ENCODE peak calls at places on chromosomes 4 and X, in eight cellular contexts. One of them, this sample, is unnamed.

GRCh38 chr4:62881901-62882300 is 1527.3 kb downstream of the TECRL start:
- DNase-seq in CD8-positive, alpha-beta T cell: no peak
- DNase-seq in endothelial cell: no peak
- DNase-seq in right atrium auricular region: no peak
- DNase-seq in GM10248: no peak
- DNase-seq in esophagus squamous epithelium: no peak
- DNase-seq in activated B cell treated with CpG ODN at 0.5 μM for 24 hours: no peak
- DNase-seq in stomach: no peak
- DNase-seq in this sample: no peak

GRCh38 chrX:3216581-3216980 is 129.9 kb downstream of the MXRA5 start:
- DNase-seq in CD8-positive, alpha-beta T cell: no peak
- DNase-seq in endothelial cell: no peak
- DNase-seq in right atrium auricular region: no peak
- DNase-seq in GM10248: no peak
- DNase-seq in esophagus squamous epithelium: no peak
- DNase-seq in activated B cell treated with CpG ODN at 0.5 μM for 24 hours: no peak
- DNase-seq in stomach: no peak
- DNase-seq in this sample: no peak

GRCh38 chrX:79444694-79445093 is 77.6 kb upstream of the ITM2A start:
- DNase-seq in CD8-positive, alpha-beta T cell: no peak
- DNase-seq in endothelial cell: no peak
- DNase-seq in right atrium auricular region: no peak
- DNase-seq in GM10248: no peak
- DNase-seq in esophagus squamous epithelium: no peak
- DNase-seq in activated B cell treated with CpG ODN at 0.5 μM for 24 hours: no peak
- DNase-seq in stomach: no peak
- DNase-seq in this sample: no peak

GRCh38 chr4:110344165-110344564 is 131.8 kb upstream of the ENPEP start:
- DNase-seq in CD8-positive, alpha-beta T cell: no peak
- DNase-seq in endothelial cell: peak
- DNase-seq in right atrium auricular region: no peak
- DNase-seq in GM10248: no peak
- DNase-seq in esophagus squamous epithelium: no peak
- DNase-seq in activated B cell treated with CpG ODN at 0.5 μM for 24 hours: no peak
- DNase-seq in stomach: no peak
- DNase-seq in this sample: no peak

GRCh38 chr4:4386736-4387392 is at the start of gene NSG1:
- DNase-seq in CD8-positive, alpha-beta T cell: peak
- DNase-seq in endothelial cell: peak
- DNase-seq in right atrium auricular region: no peak
- DNase-seq in GM10248: no peak
- DNase-seq in esophagus squamous epithelium: no peak
- DNase-seq in activated B cell treated with CpG ODN at 0.5 μM for 24 hours: no peak
- DNase-seq in stomach: no peak
- DNase-seq in this sample: peak

GRCh38 chr4:14265651-14266050 is 638.1 kb upstream of the BOD1L1 start:
- DNase-seq in CD8-positive, alpha-beta T cell: no peak
- DNase-seq in endothelial cell: no peak
- DNase-seq in right atrium auricular region: no peak
- DNase-seq in GM10248: no peak
- DNase-seq in esophagus squamous epithelium: no peak
- DNase-seq in activated B cell treated with CpG ODN at 0.5 μM for 24 hours: no peak
- DNase-seq in stomach: no peak
- DNase-seq in this sample: no peak

GRCh38 chrX:107687445-107687844 is 59.1 kb downstream of the PRPS1 start:
- DNase-seq in CD8-positive, alpha-beta T cell: no peak
- DNase-seq in endothelial cell: no peak
- DNase-seq in right atrium auricular region: no peak
- DNase-seq in GM10248: no peak
- DNase-seq in esophagus squamous epithelium: no peak
- DNase-seq in activated B cell treated with CpG ODN at 0.5 μM for 24 hours: no peak
- DNase-seq in stomach: no peak
- DNase-seq in this sample: no peak

GRCh38 chr4:23368081-23368697 is 521.7 kb downstream of the PPARGC1A start:
- DNase-seq in CD8-positive, alpha-beta T cell: no peak
- DNase-seq in endothelial cell: peak
- DNase-seq in right atrium auricular region: no peak
- DNase-seq in GM10248: no peak
- DNase-seq in esophagus squamous epithelium: no peak
- DNase-seq in activated B cell treated with CpG ODN at 0.5 μM for 24 hours: no peak
- DNase-seq in stomach: peak
- DNase-seq in this sample: no peak

GRCh38 chr4:123593655-123594054 is 197.1 kb downstream of the SPRY1 start:
- DNase-seq in CD8-positive, alpha-beta T cell: no peak
- DNase-seq in endothelial cell: no peak
- DNase-seq in right atrium auricular region: no peak
- DNase-seq in GM10248: no peak
- DNase-seq in esophagus squamous epithelium: no peak
- DNase-seq in activated B cell treated with CpG ODN at 0.5 μM for 24 hours: no peak
- DNase-seq in stomach: no peak
- DNase-seq in this sample: no peak

GRCh38 chr4:3822230-3822947 is 56.2 kb downstream of the ADRA2C start:
- DNase-seq in CD8-positive, alpha-beta T cell: no peak
- DNase-seq in endothelial cell: no peak
- DNase-seq in right atrium auricular region: no peak
- DNase-seq in GM10248: no peak
- DNase-seq in esophagus squamous epithelium: no peak
- DNase-seq in activated B cell treated with CpG ODN at 0.5 μM for 24 hours: no peak
- DNase-seq in stomach: no peak
- DNase-seq in this sample: no peak

GRCh38 chrX:51852096-51852495 is 41.3 kb upstream of the MAGED1 start:
- DNase-seq in CD8-positive, alpha-beta T cell: no peak
- DNase-seq in endothelial cell: no peak
- DNase-seq in right atrium auricular region: no peak
- DNase-seq in GM10248: no peak
- DNase-seq in esophagus squamous epithelium: no peak
- DNase-seq in activated B cell treated with CpG ODN at 0.5 μM for 24 hours: no peak
- DNase-seq in stomach: no peak
- DNase-seq in this sample: no peak

GRCh38 chrX:9947395-9947794 is 19.8 kb upstream of the CLDN34 start:
- DNase-seq in CD8-positive, alpha-beta T cell: no peak
- DNase-seq in endothelial cell: no peak
- DNase-seq in right atrium auricular region: no peak
- DNase-seq in GM10248: no peak
- DNase-seq in esophagus squamous epithelium: no peak
- DNase-seq in activated B cell treated with CpG ODN at 0.5 μM for 24 hours: no peak
- DNase-seq in stomach: no peak
- DNase-seq in this sample: no peak

GRCh38 chrX:3815896-3816664 is 102.6 kb upstream of the PRKX start:
- DNase-seq in CD8-positive, alpha-beta T cell: peak
- DNase-seq in endothelial cell: peak
- DNase-seq in right atrium auricular region: peak
- DNase-seq in GM10248: peak
- DNase-seq in esophagus squamous epithelium: peak
- DNase-seq in activated B cell treated with CpG ODN at 0.5 μM for 24 hours: peak
- DNase-seq in stomach: peak
- DNase-seq in this sample: peak

GRCh38 chr4:147479376-147479775 is 1.5 kb upstream of the EDNRA start:
- DNase-seq in CD8-positive, alpha-beta T cell: no peak
- DNase-seq in endothelial cell: no peak
- DNase-seq in right atrium auricular region: no peak
- DNase-seq in GM10248: no peak
- DNase-seq in esophagus squamous epithelium: no peak
- DNase-seq in activated B cell treated with CpG ODN at 0.5 μM for 24 hours: no peak
- DNase-seq in stomach: no peak
- DNase-seq in this sample: no peak

GRCh38 chr4:40916218-40916555 is 166.4 kb downstream of the NSUN7 start:
- DNase-seq in CD8-positive, alpha-beta T cell: no peak
- DNase-seq in endothelial cell: no peak
- DNase-seq in right atrium auricular region: no peak
- DNase-seq in GM10248: no peak
- DNase-seq in esophagus squamous epithelium: no peak
- DNase-seq in activated B cell treated with CpG ODN at 0.5 μM for 24 hours: no peak
- DNase-seq in stomach: no peak
- DNase-seq in this sample: no peak

GRCh38 chrX:123993326-123993725 is 31.8 kb downstream of the STAG2 start:
- DNase-seq in CD8-positive, alpha-beta T cell: no peak
- DNase-seq in endothelial cell: no peak
- DNase-seq in right atrium auricular region: no peak
- DNase-seq in GM10248: no peak
- DNase-seq in esophagus squamous epithelium: no peak
- DNase-seq in activated B cell treated with CpG ODN at 0.5 μM for 24 hours: no peak
- DNase-seq in stomach: no peak
- DNase-seq in this sample: no peak

GRCh38 chr4:11002961-11003360 is 318.4 kb upstream of the CLNK start:
- DNase-seq in CD8-positive, alpha-beta T cell: no peak
- DNase-seq in endothelial cell: no peak
- DNase-seq in right atrium auricular region: no peak
- DNase-seq in GM10248: no peak
- DNase-seq in esophagus squamous epithelium: no peak
- DNase-seq in activated B cell treated with CpG ODN at 0.5 μM for 24 hours: no peak
- DNase-seq in stomach: no peak
- DNase-seq in this sample: no peak

GRCh38 chrX:131634900-131635299 is 91.0 kb downstream of the OR13H1 start:
- DNase-seq in CD8-positive, alpha-beta T cell: no peak
- DNase-seq in endothelial cell: no peak
- DNase-seq in right atrium auricular region: no peak
- DNase-seq in GM10248: no peak
- DNase-seq in esophagus squamous epithelium: no peak
- DNase-seq in activated B cell treated with CpG ODN at 0.5 μM for 24 hours: no peak
- DNase-seq in stomach: no peak
- DNase-seq in this sample: no peak

DNA sequence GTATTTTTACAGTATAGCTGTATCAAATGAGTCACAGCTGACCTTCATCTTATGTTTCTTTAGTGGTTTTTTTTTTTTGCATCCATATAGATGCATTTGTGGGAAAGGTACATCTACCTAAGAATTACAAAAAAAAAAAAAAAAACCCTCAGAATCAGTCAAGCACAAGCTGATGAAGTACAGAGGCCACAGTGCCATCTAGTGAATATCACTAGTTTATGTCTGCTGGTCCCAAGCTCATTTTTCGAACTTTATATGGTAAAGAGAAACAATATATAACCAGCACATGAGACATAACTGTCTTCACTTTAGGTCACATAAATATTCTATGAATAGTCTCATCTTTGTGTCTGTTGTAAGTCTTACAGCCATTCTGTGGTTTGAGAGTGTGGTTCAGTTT is 220.1 kb downstream of the DLG3 start:
- DNase-seq in CD8-positive, alpha-beta T cell: no peak
- DNase-seq in endothelial cell: peak
- DNase-seq in right atrium auricular region: no peak
- DNase-seq in GM10248: peak
- DNase-seq in esophagus squamous epithelium: no peak
- DNase-seq in activated B cell treated with CpG ODN at 0.5 μM for 24 hours: no peak
- DNase-seq in stomach: no peak
- DNase-seq in this sample: no peak
- TF ChIP-seq CTCF in CD8-positive, alpha-beta T cell: peak
- TF ChIP-seq CTCF in endothelial cell: no peak
- TF ChIP-seq CTCF in right atrium auricular region: no peak
- TF ChIP-seq CTCF in GM10248: no peak
- TF ChIP-seq CTCF in esophagus squamous epithelium: peak
- TF ChIP-seq CTCF in activated B cell treated with CpG ODN at 0.5 μM for 24 hours: no peak
- TF ChIP-seq CTCF in stomach: no peak
- TF ChIP-seq CTCF in this sample: peak

DNA sequence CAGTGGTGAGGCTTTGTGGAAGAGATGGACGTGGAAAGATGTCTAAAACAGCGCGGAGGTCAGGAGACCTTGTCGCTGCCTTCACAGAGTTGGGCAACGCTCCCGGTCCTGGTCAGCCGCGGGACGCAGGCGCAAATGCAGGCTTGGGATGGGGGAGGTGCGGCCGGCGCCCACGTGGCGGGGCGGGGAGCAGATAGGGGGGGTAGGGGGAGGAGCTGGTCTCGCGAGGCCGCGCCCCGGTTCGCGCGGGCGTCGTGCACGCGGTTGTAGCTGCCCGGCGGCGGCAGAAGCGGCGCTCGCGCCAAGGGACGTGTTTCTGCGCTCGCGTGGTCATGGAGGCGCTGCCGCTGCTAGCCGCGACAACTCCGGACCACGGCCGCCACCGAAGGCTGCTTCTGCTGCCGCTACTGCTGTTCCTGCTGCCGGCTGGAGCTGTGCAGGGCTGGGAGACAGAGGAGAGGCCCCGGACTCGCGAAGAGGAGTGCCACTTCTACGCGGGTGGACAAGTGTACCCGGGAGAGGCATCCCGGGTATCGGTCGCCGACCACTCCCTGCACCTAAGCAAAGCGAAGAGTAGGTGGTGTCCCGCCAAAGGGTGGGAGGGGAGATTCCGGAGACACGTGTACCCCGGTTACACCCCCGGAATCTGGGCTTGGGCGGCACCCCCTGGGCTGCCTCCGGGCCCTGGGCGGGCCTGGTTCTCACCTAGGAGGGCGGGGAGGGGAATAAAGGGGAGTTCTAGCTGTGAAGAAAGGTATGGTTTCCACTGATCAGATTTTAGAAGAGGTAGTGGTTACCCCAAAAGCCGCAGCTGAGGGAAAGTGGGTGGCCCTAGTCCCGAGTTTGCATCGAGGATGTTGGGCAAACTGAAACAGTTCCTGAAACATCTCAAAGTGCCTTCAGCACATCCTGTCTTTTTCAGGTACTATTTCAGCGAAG is at the start of gene PRDX4:
- DNase-seq in CD8-positive, alpha-beta T cell: peak
- DNase-seq in endothelial cell: peak
- DNase-seq in right atrium auricular region: peak
- DNase-seq in GM10248: peak
- DNase-seq in esophagus squamous epithelium: peak
- DNase-seq in activated B cell treated with CpG ODN at 0.5 μM for 24 hours: peak
- DNase-seq in stomach: peak
- DNase-seq in this sample: peak
- TF ChIP-seq CTCF in CD8-positive, alpha-beta T cell: no peak
- TF ChIP-seq CTCF in endothelial cell: no peak
- TF ChIP-seq CTCF in right atrium auricular region: no peak
- TF ChIP-seq CTCF in GM10248: no peak
- TF ChIP-seq CTCF in esophagus squamous epithelium: no peak
- TF ChIP-seq CTCF in activated B cell treated with CpG ODN at 0.5 μM for 24 hours: no peak
- TF ChIP-seq CTCF in stomach: no peak
- TF ChIP-seq CTCF in this sample: no peak

GRCh38 chrX:13690836-13691235 is 1.9 kb downstream of the RAB9A start:
- DNase-seq in CD8-positive, alpha-beta T cell: no peak
- DNase-seq in endothelial cell: no peak
- DNase-seq in right atrium auricular region: no peak
- DNase-seq in GM10248: no peak
- DNase-seq in esophagus squamous epithelium: no peak
- DNase-seq in activated B cell treated with CpG ODN at 0.5 μM for 24 hours: no peak
- DNase-seq in stomach: no peak
- DNase-seq in this sample: no peak
- TF ChIP-seq CTCF in CD8-positive, alpha-beta T cell: peak
- TF ChIP-seq CTCF in endothelial cell: no peak
- TF ChIP-seq CTCF in right atrium auricular region: no peak
- TF ChIP-seq CTCF in GM10248: no peak
- TF ChIP-seq CTCF in esophagus squamous epithelium: no peak
- TF ChIP-seq CTCF in activated B cell treated with CpG ODN at 0.5 μM for 24 hours: no peak
- TF ChIP-seq CTCF in stomach: no peak
- TF ChIP-seq CTCF in this sample: no peak

GRCh38 chr4:12674184-12674583 is 810.0 kb downstream of the RAB28 start:
- DNase-seq in CD8-positive, alpha-beta T cell: no peak
- DNase-seq in endothelial cell: no peak
- DNase-seq in right atrium auricular region: no peak
- DNase-seq in GM10248: no peak
- DNase-seq in esophagus squamous epithelium: no peak
- DNase-seq in activated B cell treated with CpG ODN at 0.5 μM for 24 hours: no peak
- DNase-seq in stomach: no peak
- DNase-seq in this sample: no peak

DNA sequence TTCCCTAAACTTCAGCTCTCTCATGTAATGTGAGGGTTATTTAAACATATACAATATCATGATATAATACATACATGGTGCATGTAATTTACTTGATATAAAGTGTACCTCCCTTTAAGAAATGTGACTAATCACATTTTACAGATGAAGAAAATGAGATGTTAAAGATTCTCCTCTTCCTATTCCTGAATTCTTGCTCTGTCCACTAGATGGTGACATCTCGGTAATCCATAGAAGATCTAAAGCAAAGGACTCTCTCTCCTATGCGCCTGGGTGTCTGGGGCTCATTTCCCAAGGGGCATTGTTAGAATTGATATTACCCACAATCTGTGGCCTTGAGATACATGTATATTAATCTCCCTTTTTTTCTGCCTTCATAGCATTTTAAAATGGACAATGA is 804.9 kb downstream of the RAB28 start:
- DNase-seq in CD8-positive, alpha-beta T cell: no peak
- DNase-seq in endothelial cell: no peak
- DNase-seq in right atrium auricular region: no peak
- DNase-seq in GM10248: peak
- DNase-seq in esophagus squamous epithelium: no peak
- DNase-seq in activated B cell treated with CpG ODN at 0.5 μM for 24 hours: no peak
- DNase-seq in stomach: no peak
- DNase-seq in this sample: no peak
- TF ChIP-seq CTCF in CD8-positive, alpha-beta T cell: no peak
- TF ChIP-seq CTCF in endothelial cell: peak
- TF ChIP-seq CTCF in right atrium auricular region: no peak
- TF ChIP-seq CTCF in GM10248: no peak
- TF ChIP-seq CTCF in esophagus squamous epithelium: no peak
- TF ChIP-seq CTCF in activated B cell treated with CpG ODN at 0.5 μM for 24 hours: no peak
- TF ChIP-seq CTCF in stomach: no peak
- TF ChIP-seq CTCF in this sample: peak